ENCODE peak calls at places on chromosome 1, in four cellular contexts. One of them, this sample, is unnamed. For H3K4me1, the result is how much of the 10 kb centered on the place peaks cover.

GRCh38 chr1:226268421-226269124 is 40.4 kb downstream of the LIN9 start:
- DNase-seq in CD8-positive, alpha-beta memory T cell: no peak
- DNase-seq in body of pancreas: peak
- DNase-seq in prostate gland: no peak
- DNase-seq in this sample: no peak

GRCh38 chr1:36572906-36573305 is 90.2 kb upstream of the CSF3R start:
- DNase-seq in CD8-positive, alpha-beta memory T cell: no peak
- DNase-seq in body of pancreas: no peak
- DNase-seq in prostate gland: no peak
- DNase-seq in this sample: no peak

GRCh38 chr1:119554188-119554587 is 47.2 kb downstream of the HSD3B1 start:
- DNase-seq in CD8-positive, alpha-beta memory T cell: no peak
- DNase-seq in body of pancreas: peak
- DNase-seq in prostate gland: no peak
- DNase-seq in this sample: peak

GRCh38 chr1:190147616-190148015 is 330.0 kb downstream of the BRINP3 start:
- DNase-seq in CD8-positive, alpha-beta memory T cell: no peak
- DNase-seq in body of pancreas: no peak
- DNase-seq in prostate gland: no peak
- DNase-seq in this sample: no peak

GRCh38 chr1:6688757-6689156 is 12.9 kb downstream of the DNAJC11 start:
- DNase-seq in CD8-positive, alpha-beta memory T cell: no peak
- DNase-seq in body of pancreas: no peak
- DNase-seq in prostate gland: no peak
- DNase-seq in this sample: no peak

GRCh38 chr1:2209400-2210083 is 15.0 kb upstream of the FAAP20 start:
- DNase-seq in CD8-positive, alpha-beta memory T cell: no peak
- DNase-seq in body of pancreas: no peak
- DNase-seq in prostate gland: no peak
- DNase-seq in this sample: no peak

GRCh38 chr1:234753979-234754378 is 144.0 kb upstream of the IRF2BP2 start:
- DNase-seq in CD8-positive, alpha-beta memory T cell: no peak
- DNase-seq in body of pancreas: no peak
- DNase-seq in prostate gland: no peak
- DNase-seq in this sample: no peak

GRCh38 chr1:214009613-214010550 is 22.1 kb downstream of the PROX1 start:
- DNase-seq in CD8-positive, alpha-beta memory T cell: no peak
- DNase-seq in body of pancreas: no peak
- DNase-seq in prostate gland: no peak
- DNase-seq in this sample: no peak

GRCh38 chr1:159873546-159873945 is 11.1 kb upstream of the VSIG8 start:
- DNase-seq in CD8-positive, alpha-beta memory T cell: no peak
- DNase-seq in body of pancreas: no peak
- DNase-seq in prostate gland: no peak
- DNase-seq in this sample: no peak

GRCh38 chr1:201786824-201787223 is 42.1 kb upstream of the IPO9 start:
- DNase-seq in CD8-positive, alpha-beta memory T cell: no peak
- DNase-seq in body of pancreas: peak
- DNase-seq in prostate gland: no peak
- DNase-seq in this sample: no peak

GRCh38 chr1:2488688-2489087 is 12.6 kb downstream of the PLCH2 start:
- DNase-seq in CD8-positive, alpha-beta memory T cell: no peak
- DNase-seq in body of pancreas: no peak
- DNase-seq in prostate gland: no peak
- DNase-seq in this sample: no peak

GRCh38 chr1:235127774-235128452 is 724 bp downstream of the TOMM20 start:
- DNase-seq in CD8-positive, alpha-beta memory T cell: peak
- DNase-seq in body of pancreas: no peak
- DNase-seq in prostate gland: no peak
- DNase-seq in this sample: no peak

GRCh38 chr1:24928631-24929090 is 1.4 kb downstream of the RUNX3 start:
- DNase-seq in CD8-positive, alpha-beta memory T cell: peak
- DNase-seq in body of pancreas: no peak
- DNase-seq in prostate gland: no peak
- DNase-seq in this sample: no peak

GRCh38 chr1:2855206-2856075 is 53.9 kb upstream of the TTC34 start:
- DNase-seq in CD8-positive, alpha-beta memory T cell: no peak
- DNase-seq in body of pancreas: no peak
- DNase-seq in prostate gland: peak
- DNase-seq in this sample: no peak

GRCh38 chr1:109255097-109255651 is 5.8 kb downstream of the CELSR2 start:
- DNase-seq in CD8-positive, alpha-beta memory T cell: no peak
- DNase-seq in body of pancreas: no peak
- DNase-seq in prostate gland: no peak
- DNase-seq in this sample: no peak

GRCh38 chr1:84504580-84505021 is 1.6 kb upstream of the SPATA1 start:
- DNase-seq in CD8-positive, alpha-beta memory T cell: no peak
- DNase-seq in body of pancreas: no peak
- DNase-seq in prostate gland: no peak
- DNase-seq in this sample: no peak

GRCh38 chr1:241837901-241838300 is 10.1 kb upstream of the EXO1 start:
- DNase-seq in CD8-positive, alpha-beta memory T cell: no peak
- DNase-seq in body of pancreas: no peak
- DNase-seq in prostate gland: no peak
- DNase-seq in this sample: no peak

GRCh38 chr1:104392552-104392951 is 642.9 kb downstream of the AMY1C start:
- DNase-seq in CD8-positive, alpha-beta memory T cell: no peak
- DNase-seq in body of pancreas: no peak
- DNase-seq in prostate gland: no peak
- DNase-seq in this sample: no peak

GRCh38 chr1:52002038-52002917 is 11.8 kb upstream of the RAB3B start:
- DNase-seq in CD8-positive, alpha-beta memory T cell: peak
- DNase-seq in body of pancreas: peak
- DNase-seq in prostate gland: peak
- DNase-seq in this sample: peak

GRCh38 chr1:10765734-10766478 is 30.5 kb downstream of the CASZ1 start:
- DNase-seq in CD8-positive, alpha-beta memory T cell: no peak
- DNase-seq in body of pancreas: peak
- DNase-seq in prostate gland: peak
- DNase-seq in this sample: peak

GRCh38 chr1:2016123-2016522 is 3.0 kb upstream of the GABRD start:
- DNase-seq in CD8-positive, alpha-beta memory T cell: no peak
- DNase-seq in body of pancreas: no peak
- DNase-seq in prostate gland: no peak
- DNase-seq in this sample: no peak

GRCh38 chr1:85580046-85580411 is 532 bp upstream of the CCN1 start:
- DNase-seq in CD8-positive, alpha-beta memory T cell: no peak
- DNase-seq in body of pancreas: no peak
- DNase-seq in prostate gland: peak
- DNase-seq in this sample: no peak

GRCh38 chr1:21534674-21535378 is 25.6 kb downstream of the ALPL start:
- DNase-seq in CD8-positive, alpha-beta memory T cell: no peak
- DNase-seq in body of pancreas: peak
- DNase-seq in prostate gland: peak
- DNase-seq in this sample: peak

GRCh38 chr1:9539829-9540550 is 725 bp downstream of the SLC25A33 start:
- DNase-seq in CD8-positive, alpha-beta memory T cell: peak
- DNase-seq in body of pancreas: peak
- DNase-seq in prostate gland: peak
- DNase-seq in this sample: peak

GRCh38 chr1:207970329-207971038 is 59.6 kb upstream of the CD34 start:
- DNase-seq in CD8-positive, alpha-beta memory T cell: no peak
- DNase-seq in body of pancreas: no peak
- DNase-seq in prostate gland: no peak
- DNase-seq in this sample: no peak

GRCh38 chr1:5973771-5974170 is 18.5 kb downstream of the NPHP4 start:
- DNase-seq in CD8-positive, alpha-beta memory T cell: no peak
- DNase-seq in body of pancreas: no peak
- DNase-seq in prostate gland: no peak
- DNase-seq in this sample: no peak

GRCh38 chr1:201275266-201275666 is 8.0 kb upstream of the PKP1 start:
- DNase-seq in CD8-positive, alpha-beta memory T cell: no peak
- DNase-seq in body of pancreas: no peak
- DNase-seq in prostate gland: peak
- DNase-seq in this sample: peak

GRCh38 chr1:17874231-17874630 is 119.1 kb downstream of the ACTL8 start:
- DNase-seq in CD8-positive, alpha-beta memory T cell: no peak
- DNase-seq in body of pancreas: no peak
- DNase-seq in prostate gland: no peak
- DNase-seq in this sample: no peak

GRCh38 chr1:45913183-45913924 is 109.9 kb downstream of the MAST2 start:
- DNase-seq in CD8-positive, alpha-beta memory T cell: no peak
- DNase-seq in body of pancreas: no peak
- DNase-seq in prostate gland: no peak
- DNase-seq in this sample: peak

GRCh38 chr1:184513421-184513820 is 126.6 kb downstream of the C1orf21 start:
- DNase-seq in CD8-positive, alpha-beta memory T cell: no peak
- DNase-seq in body of pancreas: no peak
- DNase-seq in prostate gland: no peak
- DNase-seq in this sample: no peak

GRCh38 chr1:107620753-107621152 is 344.2 kb downstream of the VAV3 start:
- DNase-seq in CD8-positive, alpha-beta memory T cell: no peak
- DNase-seq in body of pancreas: no peak
- DNase-seq in prostate gland: no peak
- DNase-seq in this sample: no peak

GRCh38 chr1:36068866-36069265 is 15.0 kb upstream of the TEKT2 start:
- DNase-seq in CD8-positive, alpha-beta memory T cell: no peak
- DNase-seq in body of pancreas: no peak
- DNase-seq in prostate gland: no peak
- DNase-seq in this sample: no peak

GRCh38 chr1:16015960-16016901 is 1.6 kb downstream of the HSPB7 start:
- DNase-seq in CD8-positive, alpha-beta memory T cell: no peak
- DNase-seq in body of pancreas: no peak
- DNase-seq in prostate gland: no peak
- DNase-seq in this sample: no peak

GRCh38 chr1:201774983-201775344 is 54.0 kb upstream of the IPO9 start:
- DNase-seq in CD8-positive, alpha-beta memory T cell: no peak
- DNase-seq in body of pancreas: no peak
- DNase-seq in prostate gland: no peak
- DNase-seq in this sample: no peak

GRCh38 chr1:16145030-16145987 is 10.6 kb downstream of the EPHA2 start:
- DNase-seq in CD8-positive, alpha-beta memory T cell: no peak
- DNase-seq in body of pancreas: peak
- DNase-seq in prostate gland: peak
- DNase-seq in this sample: peak

GRCh38 chr1:30527511-30528140 is 195.8 kb downstream of the MATN1 start:
- DNase-seq in CD8-positive, alpha-beta memory T cell: no peak
- DNase-seq in body of pancreas: no peak
- DNase-seq in prostate gland: no peak
- DNase-seq in this sample: no peak

GRCh38 chr1:223631367-223631977 is 34.0 kb downstream of the CAPN8 start:
- DNase-seq in CD8-positive, alpha-beta memory T cell: no peak
- DNase-seq in body of pancreas: no peak
- DNase-seq in prostate gland: no peak
- DNase-seq in this sample: no peak

GRCh38 chr1:26734501-26735058 is 38.8 kb downstream of the ARID1A start:
- DNase-seq in CD8-positive, alpha-beta memory T cell: no peak
- DNase-seq in body of pancreas: no peak
- DNase-seq in prostate gland: no peak
- DNase-seq in this sample: no peak

GRCh38 chr1:26733982-26734381 is 38.2 kb downstream of the ARID1A start:
- DNase-seq in CD8-positive, alpha-beta memory T cell: peak
- DNase-seq in body of pancreas: no peak
- DNase-seq in prostate gland: no peak
- DNase-seq in this sample: no peak

GRCh38 chr1:26731233-26731902 is 35.6 kb downstream of the ARID1A start:
- DNase-seq in CD8-positive, alpha-beta memory T cell: no peak
- DNase-seq in body of pancreas: no peak
- DNase-seq in prostate gland: no peak
- DNase-seq in this sample: no peak

GRCh38 chr1:26730695-26731094 is 34.9 kb downstream of the ARID1A start:
- DNase-seq in CD8-positive, alpha-beta memory T cell: no peak
- DNase-seq in body of pancreas: no peak
- DNase-seq in prostate gland: no peak
- DNase-seq in this sample: no peak

GRCh38 chr1:26733392-26733791 is 37.6 kb downstream of the ARID1A start:
- DNase-seq in CD8-positive, alpha-beta memory T cell: no peak
- DNase-seq in body of pancreas: no peak
- DNase-seq in prostate gland: no peak
- DNase-seq in this sample: no peak
- H3K4me1 ChIP-seq in CD8-positive, alpha-beta memory T cell: under half
- H3K4me1 ChIP-seq in body of pancreas: under half
- H3K4me1 ChIP-seq in prostate gland: under half
- H3K4me1 ChIP-seq in this sample: under half

DNA sequence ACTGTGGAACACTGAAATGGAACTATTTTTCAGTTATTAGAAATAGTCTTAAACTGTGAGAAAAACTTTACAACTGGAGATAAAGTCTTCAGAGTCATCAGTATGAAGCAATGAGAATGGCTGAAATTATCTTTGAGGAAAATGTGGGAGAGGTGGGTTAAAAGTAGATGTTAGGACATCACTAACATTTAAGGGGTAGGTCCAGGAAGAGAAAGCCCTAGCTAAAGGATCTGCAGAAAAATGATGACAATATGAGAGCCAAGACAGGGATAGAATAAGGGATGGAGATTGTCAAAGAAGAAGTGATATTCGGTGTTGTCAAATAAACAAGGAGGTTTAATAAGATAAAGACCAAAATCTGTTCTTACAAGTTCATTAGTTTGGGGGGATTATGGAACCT is 123.3 kb upstream of the GPR52 start:
- DNase-seq in CD8-positive, alpha-beta memory T cell: no peak
- DNase-seq in body of pancreas: no peak
- DNase-seq in prostate gland: no peak
- DNase-seq in this sample: no peak
- H3K4me1 ChIP-seq in CD8-positive, alpha-beta memory T cell: under half
- H3K4me1 ChIP-seq in body of pancreas: under half
- H3K4me1 ChIP-seq in prostate gland: under half
- H3K4me1 ChIP-seq in this sample: under half

GRCh38 chr1:164575356-164575755 is 16.4 kb downstream of the PBX1 start:
- DNase-seq in CD8-positive, alpha-beta memory T cell: no peak
- DNase-seq in body of pancreas: no peak
- DNase-seq in prostate gland: no peak
- DNase-seq in this sample: no peak
- H3K4me1 ChIP-seq in CD8-positive, alpha-beta memory T cell: under half
- H3K4me1 ChIP-seq in body of pancreas: under half
- H3K4me1 ChIP-seq in prostate gland: under half
- H3K4me1 ChIP-seq in this sample: under half

GRCh38 chr1:246709196-246709595 is 15.0 kb upstream of the SCCPDH start:
- DNase-seq in CD8-positive, alpha-beta memory T cell: no peak
- DNase-seq in body of pancreas: no peak
- DNase-seq in prostate gland: no peak
- DNase-seq in this sample: no peak

GRCh38 chr1:246705368-246705767 is 18.8 kb upstream of the SCCPDH start:
- DNase-seq in CD8-positive, alpha-beta memory T cell: no peak
- DNase-seq in body of pancreas: no peak
- DNase-seq in prostate gland: no peak
- DNase-seq in this sample: no peak

GRCh38 chr1:246709845-246710244 is 14.4 kb upstream of the SCCPDH start:
- DNase-seq in CD8-positive, alpha-beta memory T cell: no peak
- DNase-seq in body of pancreas: no peak
- DNase-seq in prostate gland: no peak
- DNase-seq in this sample: peak

GRCh38 chr1:246711548-246712003 is 12.6 kb upstream of the SCCPDH start:
- DNase-seq in CD8-positive, alpha-beta memory T cell: no peak
- DNase-seq in body of pancreas: no peak
- DNase-seq in prostate gland: no peak
- DNase-seq in this sample: no peak

DNA sequence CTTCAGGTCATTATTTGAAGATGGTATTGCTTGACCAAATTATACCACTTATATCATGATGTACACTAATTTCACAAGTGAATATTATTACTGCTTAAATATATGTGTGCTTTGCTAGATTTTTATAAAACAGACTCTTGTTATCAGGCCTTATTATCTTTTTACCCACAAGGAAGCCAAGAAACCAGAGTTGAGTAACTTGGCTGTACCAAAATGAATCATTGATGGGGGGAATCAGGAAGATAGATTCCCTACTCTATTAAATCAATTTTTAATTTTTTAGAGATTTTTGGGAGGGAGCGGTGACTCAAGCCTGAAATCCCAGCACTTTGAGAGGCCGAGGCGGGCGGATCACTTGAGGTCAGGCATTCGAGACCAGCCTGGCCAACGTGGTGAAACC is 16.0 kb upstream of the SCCPDH start:
- DNase-seq in CD8-positive, alpha-beta memory T cell: no peak
- DNase-seq in body of pancreas: no peak
- DNase-seq in prostate gland: no peak
- DNase-seq in this sample: no peak
- H3K4me1 ChIP-seq in CD8-positive, alpha-beta memory T cell: under half
- H3K4me1 ChIP-seq in body of pancreas: under half
- H3K4me1 ChIP-seq in prostate gland: under half
- H3K4me1 ChIP-seq in this sample: under half

This sample was measured in colonic mucosa.